ENCODE peak calls at places on chromosomes 6 and 20, in six cellular contexts. W, K, T, E, Z and R are unnamed samples.

GRCh38 chr6:20326422-20326728 is 75.3 kb upstream of the E2F3 start:
- DNase-seq in W (no peak), K (no peak), T (no peak), E (no peak), Z (no peak), R (no peak)

GRCh38 chr6:1708820-1709612 is 99.3 kb downstream of the FOXC1 start:
- DNase-seq in W (no peak), K (no peak), T (peak; percentile 16), E (no peak), Z (peak; percentile 79), R (no peak)

GRCh38 chr6:150987371-150987828 is 121.9 kb downstream of the MTHFD1L start:
- DNase-seq in W (no peak), K (no peak), T (peak; percentile 6), E (no peak), Z (no peak), R (no peak)

GRCh38 chr6:166194885-166195860 is 27.5 kb upstream of the TBXT start:
- DNase-seq in W (no peak), K (no peak), T (no peak), E (no peak), Z (no peak), R (no peak)

GRCh38 chr6:63740709-63741108 is 105.1 kb downstream of the PHF3 start:
- DNase-seq in W (no peak), K (no peak), T (peak; percentile 84), E (no peak), Z (no peak), R (no peak)

GRCh38 chr20:54173653-54174451 is at the start of gene CYP24A1:
- DNase-seq in W (no peak), K (no peak), T (peak; percentile 23), E (no peak), Z (peak; percentile 48), R (no peak)

GRCh38 chr20:45117581-45117980 is 2.6 kb upstream of the WFDC5 start:
- DNase-seq in W (no peak), K (no peak), T (no peak), E (no peak), Z (no peak), R (no peak)

GRCh38 chr6:166760288-166760687 is 133.2 kb upstream of the RPS6KA2 start:
- DNase-seq in W (no peak), K (no peak), T (no peak), E (no peak), Z (no peak), R (no peak)

GRCh38 chr20:19785886-19786285 is 27.8 kb downstream of the RIN2 start:
- DNase-seq in W (no peak), K (no peak), T (no peak), E (no peak), Z (no peak), R (no peak)

GRCh38 chr20:53088786-53089185 is 116.6 kb downstream of the TSHZ2 start:
- DNase-seq in W (no peak), K (no peak), T (no peak), E (no peak), Z (no peak), R (no peak)

GRCh38 chr6:24522821-24523175 is 28.0 kb downstream of the ALDH5A1 start:
- DNase-seq in W (no peak), K (no peak), T (no peak), E (no peak), Z (no peak), R (no peak)

GRCh38 chr6:83722876-83723275 is 14.0 kb upstream of the SNAP91 start:
- DNase-seq in W (no peak), K (no peak), T (no peak), E (no peak), Z (no peak), R (no peak)

GRCh38 chr20:32467506-32468312 is 109.6 kb downstream of the ASXL1 start:
- DNase-seq in W (no peak), K (no peak), T (no peak), E (no peak), Z (no peak), R (no peak)

GRCh38 chr6:11198663-11199603 is 33.5 kb downstream of the NEDD9 start:
- DNase-seq in W (no peak), K (no peak), T (no peak), E (no peak), Z (no peak), R (no peak)

DNA sequence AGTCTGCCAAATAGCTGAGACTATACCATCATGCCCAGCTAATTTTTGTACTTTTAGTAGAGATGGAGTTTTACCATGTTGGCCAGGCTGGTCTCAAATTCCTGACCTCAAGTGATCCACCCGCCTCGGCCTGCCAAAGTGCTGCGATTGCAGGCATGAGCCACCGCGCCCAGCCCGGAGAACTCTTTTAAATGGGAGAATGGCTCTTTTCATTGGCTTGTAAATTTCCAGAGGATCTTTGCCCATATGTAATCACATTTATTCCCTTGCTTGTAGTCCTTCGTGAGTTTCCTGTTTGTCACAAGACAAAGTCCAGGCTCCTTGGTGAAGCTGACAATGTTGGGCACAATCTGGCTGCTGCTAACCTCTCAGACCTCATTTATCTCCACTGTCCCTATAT is 135.1 kb downstream of the CEP57L1 start:
- DNase-seq in W (no peak), K (no peak), T (no peak), E (peak; percentile 74), Z (no peak), R (no peak)
- H3K27ac ChIP-seq in W (no peak overlapping the region), K (no peak overlapping the region), T (no peak overlapping the region), E (peak overlapping the region; percentile 70), Z (no peak overlapping the region), R (no peak overlapping the region)

GRCh38 chr20:49287555-49288249 is 9.8 kb upstream of the ZNFX1 start:
- DNase-seq in W (no peak), K (no peak), T (no peak), E (no peak), Z (no peak), R (no peak)

GRCh38 chr20:49288250-49288751 is 10.4 kb upstream of the ZNFX1 start:
- DNase-seq in W (no peak), K (no peak), T (no peak), E (no peak), Z (no peak), R (no peak)

GRCh38 chr20:49285233-49285668 is 7.4 kb upstream of the ZNFX1 start:
- DNase-seq in W (no peak), K (no peak), T (no peak), E (no peak), Z (no peak), R (no peak)

GRCh38 chr20:49285813-49286494 is 8.1 kb upstream of the ZNFX1 start:
- DNase-seq in W (no peak), K (no peak), T (no peak), E (no peak), Z (no peak), R (no peak)

DNA sequence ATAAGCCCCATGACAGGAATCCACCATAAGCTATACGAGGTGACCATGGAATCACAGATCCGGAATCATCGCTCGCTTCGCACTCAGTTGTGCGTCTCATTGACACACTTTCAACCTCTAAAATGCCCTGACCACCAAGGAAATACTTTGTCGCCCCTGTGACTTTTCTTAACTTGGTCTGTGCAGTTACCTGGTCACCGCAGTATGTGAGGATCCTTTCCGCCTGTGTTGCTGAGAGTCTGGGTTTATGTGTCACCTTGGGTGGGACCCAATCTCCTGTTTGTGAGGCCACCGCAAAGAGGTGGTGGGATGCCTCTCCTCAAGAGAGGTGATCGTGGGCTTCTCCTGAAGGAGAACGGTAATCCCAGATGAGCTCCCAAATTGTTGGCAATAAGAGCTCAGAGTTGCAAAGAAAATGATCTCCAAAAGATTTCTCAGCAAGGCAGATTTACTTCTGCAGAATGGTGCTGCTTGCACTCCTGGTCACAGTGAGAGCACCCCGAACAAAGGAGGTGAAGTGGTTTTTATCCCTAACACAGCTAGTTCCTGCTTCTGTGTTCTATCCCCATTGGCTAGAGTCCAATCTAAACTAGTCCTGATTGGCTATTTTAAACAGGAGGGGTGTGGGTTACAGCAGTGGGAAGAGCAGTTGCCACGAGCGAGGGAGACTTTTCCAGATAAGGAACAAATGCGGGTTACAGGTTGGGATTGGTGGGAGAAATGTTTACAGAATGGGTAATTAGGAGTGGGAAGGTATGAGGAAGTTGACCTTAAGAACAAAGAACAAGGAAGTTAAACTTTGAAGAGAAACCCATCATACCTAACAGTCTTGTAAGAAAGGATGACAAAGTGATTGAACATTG is 9.1 kb upstream of the ZNFX1 start:
- DNase-seq in W (no peak), K (no peak), T (no peak), E (no peak), Z (no peak), R (no peak)
- H3K27ac ChIP-seq in W (peak overlapping the region; percentile 71), K (no peak overlapping the region), T (no peak overlapping the region), E (no peak overlapping the region), Z (no peak overlapping the region), R (no peak overlapping the region)

GRCh38 chr6:44040786-44041185 is 86.5 kb downstream of the MRPL14 start:
- DNase-seq in W (no peak), K (peak; percentile 8), T (no peak), E (peak; percentile 23), Z (peak; percentile 14), R (no peak)

GRCh38 chr6:44041461-44042260 is 85.6 kb downstream of the MRPL14 start:
- DNase-seq in W (no peak), K (peak; percentile 82), T (peak; percentile 96), E (no peak), Z (peak; percentile 16), R (no peak)

GRCh38 chr6:44039191-44039719 is 88.0 kb downstream of the MRPL14 start:
- DNase-seq in W (peak; percentile 51), K (no peak), T (no peak), E (peak; percentile 50), Z (no peak), R (no peak)

GRCh38 chr6:44038543-44039065 is 88.6 kb downstream of the MRPL14 start:
- DNase-seq in W (peak; percentile 48), K (peak; percentile 10), T (no peak), E (peak; percentile 24), Z (no peak), R (no peak)

GRCh38 chr6:44039839-44040350 is 87.4 kb downstream of the MRPL14 start:
- DNase-seq in W (peak; percentile 35), K (peak; percentile 13), T (no peak), E (peak; percentile 52), Z (peak; percentile 17), R (no peak)
- H3K27ac ChIP-seq in W (peak overlapping the region; percentile 79), K (peak overlapping the region; percentile 91), T (no peak overlapping the region), E (no peak overlapping the region), Z (no peak overlapping the region), R (no peak overlapping the region)

GRCh38 chr6:79173378-79173777 is 61.1 kb downstream of the HMGN3 start:
- DNase-seq in W (no peak), K (no peak), T (no peak), E (no peak), Z (no peak), R (no peak)

GRCh38 chr6:79168695-79168980 is 65.8 kb downstream of the HMGN3 start:
- DNase-seq in W (no peak), K (no peak), T (no peak), E (no peak), Z (no peak), R (no peak)

GRCh38 chr6:79167931-79168694 is 66.4 kb downstream of the HMGN3 start:
- DNase-seq in W (no peak), K (no peak), T (peak; percentile 13), E (no peak), Z (no peak), R (no peak)

GRCh38 chr6:79170431-79170830 is 64.1 kb downstream of the HMGN3 start:
- DNase-seq in W (no peak), K (no peak), T (no peak), E (no peak), Z (no peak), R (no peak)

DNA sequence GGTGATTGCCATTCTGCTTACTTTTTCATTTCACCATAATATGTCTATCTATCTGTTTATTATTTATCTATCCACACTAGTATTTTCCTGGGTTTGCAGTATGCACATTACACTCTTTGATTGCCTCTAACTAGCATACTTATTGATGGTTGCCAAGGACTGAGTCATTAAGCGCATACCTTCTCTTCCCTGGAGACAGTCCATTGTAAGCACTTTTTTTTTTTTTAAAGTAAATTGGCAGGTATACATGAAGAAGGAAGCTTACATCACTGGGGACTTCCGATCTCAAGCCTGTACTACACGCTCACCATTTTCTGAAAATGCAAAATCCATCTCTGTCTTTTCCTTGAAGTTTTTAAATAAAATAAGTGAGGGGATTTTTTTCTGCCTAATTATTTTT is 63.6 kb downstream of the HMGN3 start:
- DNase-seq in W (no peak), K (no peak), T (peak; percentile 77), E (no peak), Z (no peak), R (no peak)
- H3K27ac ChIP-seq in W (no peak overlapping the region), K (no peak overlapping the region), T (no peak overlapping the region), E (no peak overlapping the region), Z (no peak overlapping the region), R (no peak overlapping the region)